ENCODE peak calls at places on chromosome 5, in eight cellular contexts. W is brain microvascular endothelial cell; G is HEK293T; O is GM04503; D is midbrain; F is activated CD8-positive, alpha-beta memory T cell treated with anti-CD3 and anti-CD28 coated beads, Interleukin-2, amount 10 ng/mL, durations not matched to agents 7 days and 5 days; M is stimulated activated CD8-positive, alpha-beta memory T cell treated with anti-CD3 and anti-CD28 coated beads, Interleukin-2, amount 100 ng/mL, for 48 hours; B is SHP77. R is an unnamed sample.

GRCh38 chr5:139655727-139656271 is 7.7 kb downstream of the CXXC5 start:
- DNase-seq in M (no peak), O (no peak), B (peak), G (no peak), W (no peak), D (peak), F (no peak), R (no peak)

GRCh38 chr5:88878976-88879375 is 4.0 kb downstream of the MEF2C start:
- DNase-seq in G (no peak), B (no peak), W (no peak), F (no peak), O (no peak), M (no peak), D (no peak), R (no peak)

GRCh38 chr5:73987915-73988314 is 361.9 kb downstream of the ARHGEF28 start:
- DNase-seq in G (no peak), D (no peak), F (no peak), M (no peak), W (no peak), B (no peak), O (no peak), R (no peak)

GRCh38 chr5:145587308-145588071 is 247.7 kb downstream of the PRELID2 start:
- DNase-seq in G (no peak), D (no peak), M (no peak), F (no peak), B (no peak), O (peak), W (peak), R (no peak)

GRCh38 chr5:137945825-137946224 is 56.6 kb downstream of the PKD2L2 start:
- DNase-seq in M (no peak), B (no peak), G (no peak), O (no peak), D (no peak), F (no peak), W (no peak), R (no peak)

GRCh38 chr5:72328172-72328571 is 8.0 kb downstream of the PTCD2 start:
- DNase-seq in B (peak), F (no peak), M (no peak), O (peak), W (no peak), D (peak), G (no peak), R (no peak)

GRCh38 chr5:143026380-143026779 is 256.2 kb downstream of the ARHGAP26 start:
- DNase-seq in F (no peak), G (no peak), M (no peak), O (no peak), W (no peak), D (no peak), B (peak), R (no peak)

GRCh38 chr5:142145106-142145900 is 36.7 kb downstream of the NDFIP1 start:
- DNase-seq in G (peak), B (peak), O (peak), M (peak), D (peak), W (peak), F (peak), R (peak)

GRCh38 chr5:158676642-158677489 is 422.9 kb downstream of the EBF1 start:
- DNase-seq in G (peak), B (peak), D (no peak), M (no peak), O (no peak), W (no peak), F (no peak), R (no peak)

GRCh38 chr5:140926903-140927573 is 939 bp downstream of the PCDHAC1 start:
- DNase-seq in M (no peak), D (no peak), W (no peak), G (no peak), F (no peak), O (no peak), B (peak), R (no peak)

GRCh38 chr5:150315245-150315644 is 12.5 kb upstream of the ARSI start:
- DNase-seq in O (no peak), F (no peak), M (no peak), D (no peak), B (no peak), W (no peak), G (no peak), R (no peak)

GRCh38 chr5:81247441-81247972 is 14.4 kb downstream of the CKMT2 start:
- DNase-seq in F (no peak), W (peak), D (peak), G (no peak), O (no peak), B (no peak), M (no peak), R (no peak)

GRCh38 chr5:45385321-45386058 is 310.7 kb downstream of the HCN1 start:
- DNase-seq in B (peak), G (no peak), W (peak), M (no peak), O (peak), D (no peak), F (no peak), R (no peak)

GRCh38 chr5:168314735-168315411 is 23.4 kb downstream of the WWC1 start:
- DNase-seq in W (peak), D (no peak), O (peak), F (no peak), M (no peak), G (no peak), B (no peak), R (no peak)

GRCh38 chr5:107413754-107414153 is 257.0 kb downstream of the EFNA5 start:
- DNase-seq in B (no peak), O (no peak), D (no peak), G (no peak), W (no peak), F (no peak), M (no peak), R (no peak)

GRCh38 chr5:83430130-83431010 is 41.2 kb upstream of the VCAN start:
- DNase-seq in F (peak), B (peak), O (no peak), D (peak), W (peak), G (peak), M (peak), R (peak)

GRCh38 chr5:181170237-181170830 is 22.9 kb downstream of the OR2V2 start:
- DNase-seq in F (no peak), M (no peak), B (no peak), G (no peak), W (no peak), O (no peak), D (no peak), R (no peak)

GRCh38 chr5:111935022-111935421 is 178.0 kb upstream of the NREP start:
- DNase-seq in D (no peak), B (no peak), O (no peak), W (no peak), M (no peak), G (no peak), F (no peak), R (no peak)

GRCh38 chr5:28313543-28314334 is 1275.4 kb upstream of the CDH9 start:
- DNase-seq in O (no peak), D (no peak), F (no peak), B (no peak), G (no peak), M (no peak), W (no peak), R (no peak)

GRCh38 chr5:148388692-148389091 is 4.9 kb downstream of the FBXO38 start:
- DNase-seq in F (no peak), M (no peak), B (no peak), D (no peak), W (no peak), G (no peak), O (no peak), R (no peak)

GRCh38 chr5:142862585-142862984 is 92.4 kb downstream of the ARHGAP26 start:
- DNase-seq in O (no peak), M (no peak), W (no peak), G (no peak), F (no peak), B (no peak), D (no peak), R (no peak)

GRCh38 chr5:142506756-142507155 is 179.1 kb downstream of the FGF1 start:
- DNase-seq in D (no peak), W (no peak), F (no peak), O (no peak), B (no peak), M (no peak), G (no peak), R (no peak)

GRCh38 chr5:135372654-135373381 is 26.2 kb downstream of the MACROH2A1 start:
- DNase-seq in D (no peak), G (no peak), B (no peak), F (peak), O (no peak), M (no peak), W (no peak), R (no peak)

GRCh38 chr5:131589510-131590348 is 45.3 kb downstream of the RAPGEF6 start:
- DNase-seq in B (peak), F (peak), O (no peak), D (peak), M (no peak), G (peak), W (no peak), R (no peak)

GRCh38 chr5:91103353-91104061 is 279.6 kb downstream of the ARRDC3 start:
- DNase-seq in B (no peak), G (no peak), F (no peak), O (peak), W (no peak), M (no peak), D (no peak), R (no peak)

GRCh38 chr5:15013654-15014463 is 142.3 kb upstream of the ANKH start:
- DNase-seq in F (no peak), D (peak), O (peak), B (peak), G (peak), M (no peak), W (peak), R (no peak)

GRCh38 chr5:96259211-96259772 is 173.8 kb downstream of the PCSK1 start:
- DNase-seq in F (no peak), M (no peak), G (no peak), D (no peak), O (no peak), B (no peak), W (no peak), R (no peak)

GRCh38 chr5:88824141-88824540 is 58.8 kb downstream of the MEF2C start:
- DNase-seq in W (no peak), D (no peak), M (no peak), G (no peak), F (no peak), B (no peak), O (no peak), R (no peak)

GRCh38 chr5:173055722-173055982 is 500 bp upstream of the CREBRF start:
- DNase-seq in M (no peak), D (no peak), W (no peak), O (no peak), B (peak), G (no peak), F (peak), R (no peak)

GRCh38 chr5:77168884-77169254 is 41.6 kb upstream of the PDE8B start:
- DNase-seq in F (no peak), O (no peak), G (peak), M (no peak), W (peak), B (peak), D (no peak), R (no peak)